ENCODE peak calls at places on chromosomes 2 and 18, in six cellular contexts. F is transverse colon, T is A549, R is H1, P is ovary, B is tibial nerve. N is an unnamed sample.

GRCh38 chr2:213119061-213119809 is 32.2 kb downstream of the IKZF2 start:
- DNase-seq in F (no peak), T (no peak), R (no peak), P (no peak), B (no peak), N (no peak)

GRCh38 chr2:128640166-128640846 is 321.6 kb upstream of the HS6ST1 start:
- DNase-seq in F (no peak), T (no peak), R (no peak), P (no peak), B (no peak), N (peak)

GRCh38 chr18:56139372-56139771 is 499.0 kb downstream of the TXNL1 start:
- DNase-seq in F (no peak), T (no peak), R (no peak), P (peak), B (no peak), N (no peak)

GRCh38 chr2:183490930-183491329 is 366.7 kb downstream of the NUP35 start:
- DNase-seq in F (no peak), T (no peak), R (no peak), P (no peak), B (no peak), N (no peak)

GRCh38 chr2:230922951-230923717 is 1.9 kb downstream of the GPR55 start:
- DNase-seq in F (peak), T (no peak), R (no peak), P (no peak), B (no peak), N (peak)

GRCh38 chr18:77103181-77103875 is 29.3 kb downstream of the MBP start:
- DNase-seq in F (no peak), T (no peak), R (no peak), P (no peak), B (no peak), N (no peak)

GRCh38 chr2:20590704-20591515 is 60.0 kb downstream of the HS1BP3 start:
- DNase-seq in F (peak), T (no peak), R (no peak), P (peak), B (no peak), N (peak)

GRCh38 chr18:77078671-77079070 is 53.9 kb downstream of the MBP start:
- DNase-seq in F (no peak), T (no peak), R (no peak), P (no peak), B (no peak), N (no peak)

GRCh38 chr2:86788881-86789686 is 1.6 kb downstream of the CD8A start:
- DNase-seq in F (no peak), T (peak), R (no peak), P (no peak), B (no peak), N (no peak)

GRCh38 chr2:239245107-239245506 is 155.7 kb downstream of the HDAC4 start:
- DNase-seq in F (no peak), T (no peak), R (no peak), P (no peak), B (no peak), N (peak)

GRCh38 chr2:178417916-178418315 is 33.1 kb downstream of the PRKRA start:
- DNase-seq in F (no peak), T (no peak), R (no peak), P (no peak), B (no peak), N (no peak)

GRCh38 chr2:69601179-69601612 is 42.3 kb downstream of the AAK1 start:
- DNase-seq in F (no peak), T (peak), R (no peak), P (no peak), B (no peak), N (no peak)

GRCh38 chr2:25078171-25079049 is 36.5 kb downstream of the EFR3B start:
- DNase-seq in F (no peak), T (peak), R (no peak), P (no peak), B (no peak), N (no peak)

GRCh38 chr2:122748552-122749011 is 993.1 kb downstream of the TSN start:
- DNase-seq in F (no peak), T (no peak), R (peak), P (no peak), B (no peak), N (no peak)

GRCh38 chr2:2164326-2164917 is 166.7 kb downstream of the MYT1L start:
- DNase-seq in F (no peak), T (no peak), R (no peak), P (no peak), B (no peak), N (no peak)

GRCh38 chr2:214379227-214379626 is 31.6 kb upstream of the VWC2L start:
- DNase-seq in F (no peak), T (no peak), R (no peak), P (no peak), B (no peak), N (no peak)

GRCh38 chr2:102313950-102314349 is 2.6 kb downstream of the IL1RL1 start:
- DNase-seq in F (no peak), T (no peak), R (no peak), P (no peak), B (no peak), N (no peak)

GRCh38 chr2:120323214-120323613 is 22.7 kb upstream of the INHBB start:
- DNase-seq in F (no peak), T (no peak), R (no peak), P (peak), B (peak), N (no peak)

GRCh38 chr2:13585732-13586131 is 869.0 kb downstream of the TRIB2 start:
- DNase-seq in F (no peak), T (no peak), R (no peak), P (no peak), B (no peak), N (no peak)

GRCh38 chr2:65456074-65456473 is 23.7 kb upstream of the SPRED2 start:
- DNase-seq in F (no peak), T (no peak), R (no peak), P (no peak), B (no peak), N (no peak)

GRCh38 chr2:112795720-112796119 is 11.4 kb upstream of the IL1A start:
- DNase-seq in F (no peak), T (no peak), R (no peak), P (no peak), B (no peak), N (no peak)

GRCh38 chr2:97726311-97727064 is 13.1 kb downstream of the ZAP70 start:
- DNase-seq in F (no peak), T (no peak), R (no peak), P (no peak), B (no peak), N (no peak)

GRCh38 chr2:186486651-186487647 is 889 bp downstream of the ZC3H15 start:
- DNase-seq in F (no peak), T (peak), R (no peak), P (no peak), B (no peak), N (no peak)

GRCh38 chr2:64608867-64609228 is 44.9 kb downstream of the SERTAD2 start:
- DNase-seq in F (no peak), T (no peak), R (no peak), P (no peak), B (no peak), N (peak)

GRCh38 chr2:55010915-55011314 is 39.3 kb downstream of the RTN4 start:
- DNase-seq in F (no peak), T (peak), R (no peak), P (no peak), B (peak), N (peak)

GRCh38 chr2:240556553-240557100 is 1.2 kb downstream of the ANKMY1 start:
- DNase-seq in F (peak), T (peak), R (no peak), P (peak), B (no peak), N (no peak)
- TF ChIP-seq POLR2A in F (no peak), T (no peak), R (no peak), P (no peak), B (no peak), N (no peak)

GRCh38 chr2:32231959-32232358 is 32.7 kb downstream of the NLRC4 start:
- DNase-seq in F (no peak), T (no peak), R (no peak), P (no peak), B (no peak), N (no peak)
- TF ChIP-seq EP300 in F (no peak), T (no peak), R (no peak), P (no peak), B (no peak), N (no peak)

GRCh38 chr2:35526741-35527140 is 828.8 kb upstream of the CRIM1 start:
- DNase-seq in F (no peak), T (no peak), R (no peak), P (no peak), B (no peak), N (no peak)

GRCh38 chr2:35522434-35522833 is 833.1 kb upstream of the CRIM1 start:
- DNase-seq in F (no peak), T (no peak), R (no peak), P (no peak), B (no peak), N (no peak)
- TF ChIP-seq POLR2A in F (no peak), T (no peak), R (no peak), P (no peak), B (no peak), N (no peak)

GRCh38 chr2:218645126-218645525 is 14.3 kb downstream of the ZNF142 start:
- DNase-seq in F (no peak), T (peak), R (no peak), P (no peak), B (no peak), N (no peak)

GRCh38 chr2:218644721-218645120 is 14.7 kb downstream of the ZNF142 start:
- DNase-seq in F (no peak), T (no peak), R (no peak), P (no peak), B (no peak), N (no peak)

GRCh38 chr2:218643751-218644310 is 15.6 kb downstream of the ZNF142 start:
- DNase-seq in F (no peak), T (no peak), R (no peak), P (no peak), B (no peak), N (no peak)

GRCh38 chr2:218642121-218642656 is 17.2 kb downstream of the ZNF142 start:
- DNase-seq in F (no peak), T (no peak), R (no peak), P (no peak), B (no peak), N (no peak)

GRCh38 chr2:218642786-218643185 is 16.6 kb downstream of the ZNF142 start:
- DNase-seq in F (no peak), T (no peak), R (no peak), P (no peak), B (no peak), N (no peak)
- TF ChIP-seq EP300 in F (no peak), T (no peak), R (no peak), P (no peak), B (no peak), N (no peak)

GRCh38 chr18:8608795-8609673 is at the start of gene RAB12:
- DNase-seq in F (peak), T (peak), R (peak), P (peak), B (peak), N (peak)

GRCh38 chr18:8609711-8610441 is 639 bp downstream of the RAB12 start:
- DNase-seq in F (peak), T (no peak), R (no peak), P (peak), B (no peak), N (peak)

GRCh38 chr18:8611916-8612576 is 2.8 kb downstream of the RAB12 start:
- DNase-seq in F (no peak), T (no peak), R (no peak), P (no peak), B (no peak), N (no peak)

GRCh38 chr18:8607776-8608682 is 1.2 kb upstream of the RAB12 start:
- DNase-seq in F (no peak), T (no peak), R (no peak), P (peak), B (no peak), N (no peak)

DNA sequence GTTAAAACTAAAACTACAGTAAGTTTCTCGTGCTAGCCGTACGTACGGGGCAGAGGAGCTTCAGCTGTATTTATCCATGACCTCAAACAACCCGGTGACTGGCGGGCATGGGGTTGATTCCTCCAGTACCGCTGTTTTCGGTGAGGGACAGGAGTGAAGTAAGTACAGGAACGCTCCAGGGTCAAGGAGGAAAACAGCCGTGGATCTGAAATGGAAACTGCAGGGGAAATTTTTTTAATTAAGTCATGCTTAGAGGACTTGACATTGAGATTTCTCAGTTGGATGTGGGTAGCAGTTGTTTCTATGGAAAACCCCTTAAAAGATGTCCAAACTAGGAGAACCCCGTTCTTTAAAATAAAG is 1.2 kb downstream of the RAB12 start:
- DNase-seq in F (peak), T (no peak), R (no peak), P (no peak), B (no peak), N (no peak)
- TF ChIP-seq POLR2A in F (no peak), T (no peak), R (no peak), P (no peak), B (no peak), N (no peak)

GRCh38 chr2:201904529-201905420 is 98.4 kb downstream of the CDK15 start:
- DNase-seq in F (no peak), T (no peak), R (no peak), P (no peak), B (no peak), N (no peak)

GRCh38 chr2:201909348-201909747 is 103.0 kb downstream of the CDK15 start:
- DNase-seq in F (no peak), T (peak), R (no peak), P (no peak), B (no peak), N (no peak)

GRCh38 chr2:201909961-201910361 is 103.6 kb downstream of the CDK15 start:
- DNase-seq in F (peak), T (no peak), R (no peak), P (no peak), B (no peak), N (no peak)

GRCh38 chr2:201908901-201909300 is 102.6 kb downstream of the CDK15 start:
- DNase-seq in F (no peak), T (no peak), R (no peak), P (no peak), B (no peak), N (no peak)

GRCh38 chr2:201907128-201907886 is 101.0 kb downstream of the CDK15 start:
- DNase-seq in F (no peak), T (no peak), R (no peak), P (no peak), B (no peak), N (no peak)
- TF ChIP-seq EP300 in F (no peak), T (no peak), R (no peak), P (no peak), B (no peak), N (no peak)

GRCh38 chr18:74288041-74288440 is 3.7 kb downstream of the CYB5A start:
- DNase-seq in F (no peak), T (no peak), R (no peak), P (no peak), B (no peak), N (no peak)

GRCh38 chr18:74290831-74291770 is 662 bp downstream of the CYB5A start:
- DNase-seq in F (peak), T (no peak), R (peak), P (peak), B (no peak), N (no peak)

GRCh38 chr18:74289946-74290478 is 1.8 kb downstream of the CYB5A start:
- DNase-seq in F (no peak), T (no peak), R (no peak), P (no peak), B (no peak), N (no peak)

GRCh38 chr18:74289137-74289536 is 2.6 kb downstream of the CYB5A start:
- DNase-seq in F (no peak), T (no peak), R (no peak), P (no peak), B (no peak), N (no peak)

GRCh38 chr18:74288730-74289129 is 3.0 kb downstream of the CYB5A start:
- DNase-seq in F (no peak), T (no peak), R (no peak), P (no peak), B (peak), N (no peak)
- TF ChIP-seq POLR2A in F (no peak), T (no peak), R (no peak), P (no peak), B (no peak), N (no peak)

GRCh38 chr18:31606265-31606664 is 14.6 kb downstream of the TTR start:
- DNase-seq in F (no peak), T (no peak), R (no peak), P (no peak), B (no peak), N (no peak)
- TF ChIP-seq EP300 in F (no peak), T (no peak), R (no peak), P (no peak), B (no peak), N (no peak)

DNA sequence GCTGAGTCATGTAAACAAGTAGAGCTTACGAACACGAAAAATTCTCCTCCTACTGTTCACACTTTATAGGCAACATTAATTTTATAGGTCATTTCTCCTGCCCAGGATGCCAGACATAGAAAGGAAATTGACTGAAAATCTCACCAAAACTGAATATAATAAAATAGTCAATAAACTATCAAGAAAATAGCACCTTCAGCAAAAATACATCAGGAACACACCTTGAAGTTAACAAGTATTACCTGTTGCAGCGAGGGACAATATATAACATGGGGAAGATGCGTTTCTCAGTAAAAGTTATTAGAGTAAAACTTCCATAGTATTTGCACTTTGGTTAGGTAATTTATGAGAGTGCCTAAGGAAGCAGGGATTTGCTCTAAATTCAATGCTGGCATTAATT is 344.6 kb downstream of the KCNJ3 start:
- DNase-seq in F (no peak), T (no peak), R (no peak), P (no peak), B (no peak), N (no peak)
- TF ChIP-seq POLR2A in F (no peak), T (no peak), R (no peak), P (no peak), B (no peak), N (no peak)